ENCODE peak calls at places on chromosomes 6 and 20, in nine cellular contexts. O, I, F, G, Q, M, P, R and S are unnamed samples.

GRCh38 chr6:142802124-142802523 is 142.9 kb downstream of the HIVEP2 start:
- DNase-seq in R (peak; percentile 57), M (no peak), G (peak; percentile 84), Q (no peak), I (no peak), P (no peak), F (no peak), O (no peak), S (no peak)

GRCh38 chr6:170366248-170366960 is 59.8 kb downstream of the FAM120B start:
- DNase-seq in M (no peak), R (no peak), F (no peak), P (no peak), O (peak; percentile 30), G (no peak), I (no peak), Q (no peak), S (peak; percentile 73)

GRCh38 chr6:18277181-18278006 is 13.1 kb upstream of the DEK start:
- DNase-seq in I (no peak), R (no peak), P (no peak), O (no peak), M (peak; percentile 55), F (no peak), Q (no peak), G (no peak), S (no peak)

GRCh38 chr6:44235891-44236516 is 10.9 kb upstream of the HSP90AB1 start:
- DNase-seq in F (no peak), G (no peak), O (no peak), I (no peak), P (no peak), R (no peak), M (no peak), Q (no peak), S (no peak)

GRCh38 chr6:30712441-30712840 is 4.6 kb downstream of the MDC1 start:
- DNase-seq in R (no peak), M (no peak), Q (no peak), O (no peak), P (no peak), F (no peak), I (no peak), G (no peak), S (no peak)

GRCh38 chr6:112150363-112150762 is 63.0 kb downstream of the FAM229B start:
- DNase-seq in I (no peak), F (no peak), M (no peak), O (no peak), P (no peak), G (no peak), Q (no peak), R (no peak), S (no peak)

GRCh38 chr6:163296835-163297519 is 117.5 kb upstream of the QKI start:
- DNase-seq in F (no peak), M (no peak), R (no peak), G (no peak), O (no peak), P (no peak), I (no peak), Q (no peak), S (no peak)

GRCh38 chr6:20409427-20409971 is 7.8 kb downstream of the E2F3 start:
- DNase-seq in G (no peak), F (no peak), M (no peak), O (no peak), P (no peak), Q (no peak), R (peak; percentile 75), I (no peak), S (no peak)

GRCh38 chr6:38283734-38284362 is 355.9 kb downstream of the BTBD9 start:
- DNase-seq in Q (no peak), P (no peak), M (no peak), O (no peak), R (no peak), G (no peak), I (no peak), F (no peak), S (no peak)

GRCh38 chr6:124683507-124683906 is 278.7 kb upstream of the RNF217 start:
- DNase-seq in I (no peak), G (no peak), Q (no peak), P (no peak), F (no peak), M (no peak), O (no peak), R (no peak), S (no peak)

GRCh38 chr6:91970700-91971099 is 1383.8 kb upstream of the MAP3K7 start:
- DNase-seq in G (no peak), O (no peak), P (no peak), I (no peak), R (no peak), M (no peak), Q (no peak), F (no peak), S (no peak)

GRCh38 chr20:36519944-36520343 is 21.4 kb upstream of the MYL9 start:
- DNase-seq in M (no peak), O (no peak), R (no peak), F (no peak), G (no peak), Q (no peak), I (no peak), P (no peak), S (no peak)

GRCh38 chr6:98648211-98648914 is 186.0 kb upstream of the POU3F2 start:
- DNase-seq in R (no peak), P (no peak), M (no peak), I (no peak), G (no peak), F (no peak), Q (no peak), O (no peak), S (no peak)

GRCh38 chr20:38214871-38215788 is 45.4 kb downstream of the KIAA1755 start:
- DNase-seq in P (no peak), G (no peak), I (no peak), M (no peak), O (no peak), F (no peak), Q (no peak), R (no peak), S (no peak)

GRCh38 chr6:166543603-166544293 is 42.7 kb downstream of the RAMACL start:
- DNase-seq in I (no peak), M (no peak), F (no peak), Q (no peak), R (no peak), G (no peak), O (no peak), P (no peak), S (no peak)

GRCh38 chr20:48830826-48831318 is 3.1 kb upstream of the PREX1 start:
- DNase-seq in F (no peak), O (no peak), G (no peak), I (no peak), Q (no peak), M (no peak), P (no peak), R (no peak), S (no peak)

GRCh38 chr20:23629017-23629541 is 8.7 kb downstream of the CST3 start:
- DNase-seq in R (no peak), P (no peak), Q (no peak), G (no peak), O (peak; percentile 65), F (no peak), M (peak; percentile 75), I (peak; percentile 70), S (no peak)

GRCh38 chr20:17570347-17571152 is 675 bp downstream of the DSTN start:
- DNase-seq in Q (peak; percentile 81), R (peak; percentile 37), I (peak; percentile 58), F (peak; percentile 53), G (no peak), M (peak; percentile 50), P (peak; percentile 79), O (peak; percentile 23), S (peak; percentile 85)

GRCh38 chr20:59608396-59608795 is 4.1 kb downstream of the PHACTR3 start:
- DNase-seq in Q (no peak), G (no peak), P (no peak), I (no peak), R (no peak), F (no peak), M (no peak), O (no peak), S (no peak)

GRCh38 chr20:39676857-39677351 is 714.8 kb downstream of the DHX35 start:
- DNase-seq in I (no peak), M (no peak), R (peak; percentile 9), P (no peak), G (no peak), F (no peak), Q (no peak), O (no peak), S (no peak)

DNA sequence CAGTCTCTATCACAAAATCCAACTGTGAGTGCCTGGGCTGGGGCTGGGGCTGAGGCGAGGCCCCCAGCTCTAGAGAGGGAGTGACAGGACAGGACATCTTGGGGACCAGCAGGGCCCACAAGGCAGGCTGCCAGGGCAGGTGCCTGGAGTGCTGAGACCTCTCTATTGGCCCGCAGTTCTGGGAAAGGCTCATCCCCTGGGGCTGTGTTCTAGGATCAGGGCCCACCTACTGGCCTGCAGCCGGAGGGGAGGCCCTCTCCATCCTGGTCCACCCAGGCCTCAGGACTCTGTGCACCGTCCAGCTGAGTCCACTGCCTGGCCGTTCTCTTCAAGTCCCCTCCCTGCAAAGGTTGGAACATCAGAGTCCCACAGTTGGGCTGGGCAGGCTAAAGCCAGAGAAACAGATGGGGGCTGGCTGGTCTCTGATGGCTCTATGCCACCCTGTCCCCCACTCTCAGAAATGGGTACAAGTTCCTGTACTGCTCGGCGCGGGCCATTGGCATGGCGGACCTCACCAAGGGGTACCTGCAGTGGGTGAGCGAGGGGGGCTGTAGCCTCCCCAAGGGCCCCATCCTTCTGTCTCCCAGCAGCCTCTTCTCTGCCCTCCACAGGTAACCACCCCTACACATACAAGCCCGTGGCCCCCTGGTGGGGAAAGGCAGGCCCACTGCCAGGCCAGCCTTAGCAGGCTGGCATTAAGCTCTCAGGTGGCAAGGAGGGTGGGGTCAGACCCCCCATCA is 9.0 kb downstream of the EMILIN3 start:
- DNase-seq in Q (no peak), G (no peak), R (no peak), P (peak; percentile 40), O (no peak), I (no peak), F (no peak), M (peak; percentile 50), S (no peak)
- TF ChIP-seq CTCF in Q (no peak), G (peak; percentile 7), R (no peak), P (no peak), O (no peak), I (no peak), F (no peak), M (no peak), S (no peak)

GRCh38 chr6:16677458-16677857 is 83.8 kb downstream of the ATXN1 start:
- DNase-seq in P (no peak), Q (no peak), I (no peak), F (no peak), O (no peak), R (no peak), M (no peak), G (no peak), S (no peak)
- TF ChIP-seq CTCF in P (no peak), Q (no peak), I (no peak), F (no peak), O (no peak), R (no peak), M (no peak), G (no peak), S (no peak)

GRCh38 chr6:116115781-116116180 is 10.2 kb downstream of the COL10A1 start:
- DNase-seq in G (no peak), F (no peak), M (no peak), Q (no peak), R (no peak), P (no peak), O (no peak), I (no peak), S (no peak)
- TF ChIP-seq CTCF in G (no peak), F (peak; percentile 46), M (no peak), Q (no peak), R (peak; percentile 25), P (peak; percentile 10), O (peak; percentile 10), I (peak; percentile 16), S (peak; percentile 61)

GRCh38 chr6:119575721-119576120 is 226.2 kb upstream of the MAN1A1 start:
- DNase-seq in G (peak; percentile 16), O (no peak), F (no peak), P (no peak), I (no peak), R (peak; percentile 84), M (no peak), Q (no peak), S (no peak)
- TF ChIP-seq CTCF in G (no peak), O (no peak), F (no peak), P (no peak), I (no peak), R (no peak), M (no peak), Q (no peak), S (no peak)